ENCODE peak calls at places on chromosomes 4 and X, in eight cellular contexts. One of them, this sample, is unnamed.

GRCh38 chrX:154097003-154097596 is 417 bp downstream of the MECP2 start:
- DNase-seq in neuronal stem cell: peak
- DNase-seq in fibroblast of lung: peak
- DNase-seq in IMR-90: peak
- DNase-seq in GM23248: peak
- DNase-seq in mammary epithelial cell: peak
- DNase-seq in SK-N-SH: peak
- DNase-seq in GM12878: no peak
- DNase-seq in this sample: peak

GRCh38 chr4:25667931-25668557 is 12.4 kb downstream of the SLC34A2 start:
- DNase-seq in neuronal stem cell: no peak
- DNase-seq in IMR-90: no peak
- DNase-seq in GM12878: no peak
- DNase-seq in fibroblast of lung: no peak
- DNase-seq in mammary epithelial cell: no peak
- DNase-seq in GM23248: no peak
- DNase-seq in SK-N-SH: no peak
- DNase-seq in this sample: no peak

GRCh38 chr4:153750197-153750817 is 9.5 kb downstream of the RNF175 start:
- DNase-seq in IMR-90: peak
- DNase-seq in GM12878: peak
- DNase-seq in mammary epithelial cell: peak
- DNase-seq in fibroblast of lung: peak
- DNase-seq in SK-N-SH: peak
- DNase-seq in neuronal stem cell: peak
- DNase-seq in GM23248: peak
- DNase-seq in this sample: peak

GRCh38 chrX:16643160-16643559 is 6.8 kb upstream of the S100G start:
- DNase-seq in IMR-90: peak
- DNase-seq in GM12878: no peak
- DNase-seq in fibroblast of lung: no peak
- DNase-seq in mammary epithelial cell: peak
- DNase-seq in GM23248: peak
- DNase-seq in SK-N-SH: no peak
- DNase-seq in neuronal stem cell: no peak
- DNase-seq in this sample: peak

GRCh38 chrX:153351981-153352380 is 18.0 kb downstream of the ZNF275 start:
- DNase-seq in SK-N-SH: no peak
- DNase-seq in GM12878: no peak
- DNase-seq in fibroblast of lung: no peak
- DNase-seq in mammary epithelial cell: no peak
- DNase-seq in IMR-90: no peak
- DNase-seq in neuronal stem cell: no peak
- DNase-seq in GM23248: no peak
- DNase-seq in this sample: no peak

GRCh38 chr4:149409186-149410056 is 406.2 kb downstream of the IQCM start:
- DNase-seq in SK-N-SH: no peak
- DNase-seq in GM12878: no peak
- DNase-seq in GM23248: peak
- DNase-seq in fibroblast of lung: peak
- DNase-seq in mammary epithelial cell: peak
- DNase-seq in IMR-90: peak
- DNase-seq in neuronal stem cell: no peak
- DNase-seq in this sample: peak

GRCh38 chr4:169263791-169264392 is 6.9 kb downstream of the SH3RF1 start:
- DNase-seq in fibroblast of lung: no peak
- DNase-seq in SK-N-SH: no peak
- DNase-seq in mammary epithelial cell: no peak
- DNase-seq in IMR-90: no peak
- DNase-seq in GM23248: no peak
- DNase-seq in GM12878: no peak
- DNase-seq in neuronal stem cell: no peak
- DNase-seq in this sample: no peak

GRCh38 chr4:60223098-60223497 is 977.0 kb upstream of the ADGRL3 start:
- DNase-seq in SK-N-SH: no peak
- DNase-seq in GM23248: no peak
- DNase-seq in fibroblast of lung: peak
- DNase-seq in GM12878: no peak
- DNase-seq in IMR-90: no peak
- DNase-seq in mammary epithelial cell: no peak
- DNase-seq in neuronal stem cell: no peak
- DNase-seq in this sample: peak

GRCh38 chr4:23060776-23061175 is 368.0 kb downstream of the GBA3 start:
- DNase-seq in IMR-90: no peak
- DNase-seq in GM12878: no peak
- DNase-seq in GM23248: peak
- DNase-seq in SK-N-SH: no peak
- DNase-seq in neuronal stem cell: no peak
- DNase-seq in fibroblast of lung: peak
- DNase-seq in mammary epithelial cell: no peak
- DNase-seq in this sample: no peak

GRCh38 chr4:25801594-25801993 is 61.2 kb downstream of the SEL1L3 start:
- DNase-seq in IMR-90: no peak
- DNase-seq in fibroblast of lung: no peak
- DNase-seq in SK-N-SH: no peak
- DNase-seq in neuronal stem cell: no peak
- DNase-seq in GM12878: no peak
- DNase-seq in GM23248: no peak
- DNase-seq in mammary epithelial cell: no peak
- DNase-seq in this sample: no peak

GRCh38 chr4:159098482-159099127 is 4.3 kb upstream of the RAPGEF2 start:
- DNase-seq in IMR-90: no peak
- DNase-seq in GM23248: no peak
- DNase-seq in neuronal stem cell: no peak
- DNase-seq in SK-N-SH: no peak
- DNase-seq in GM12878: no peak
- DNase-seq in mammary epithelial cell: no peak
- DNase-seq in fibroblast of lung: no peak
- DNase-seq in this sample: no peak

GRCh38 chrX:117835034-117835433 is 281.6 kb downstream of the KLHL13 start:
- DNase-seq in SK-N-SH: no peak
- DNase-seq in neuronal stem cell: no peak
- DNase-seq in fibroblast of lung: no peak
- DNase-seq in mammary epithelial cell: no peak
- DNase-seq in GM23248: no peak
- DNase-seq in IMR-90: no peak
- DNase-seq in GM12878: no peak
- DNase-seq in this sample: no peak

GRCh38 chr4:108502366-108502765 is 118.0 kb upstream of the RPL34 start:
- DNase-seq in GM12878: no peak
- DNase-seq in neuronal stem cell: no peak
- DNase-seq in IMR-90: no peak
- DNase-seq in fibroblast of lung: no peak
- DNase-seq in mammary epithelial cell: peak
- DNase-seq in GM23248: no peak
- DNase-seq in SK-N-SH: no peak
- DNase-seq in this sample: no peak

GRCh38 chr4:159006202-159006601 is 96.7 kb upstream of the RAPGEF2 start:
- DNase-seq in neuronal stem cell: no peak
- DNase-seq in SK-N-SH: no peak
- DNase-seq in fibroblast of lung: peak
- DNase-seq in IMR-90: peak
- DNase-seq in GM23248: peak
- DNase-seq in GM12878: no peak
- DNase-seq in mammary epithelial cell: peak
- DNase-seq in this sample: peak

GRCh38 chr4:139416073-139416673 is 37.7 kb upstream of the RAB33B start:
- DNase-seq in fibroblast of lung: peak
- DNase-seq in GM12878: no peak
- DNase-seq in neuronal stem cell: no peak
- DNase-seq in SK-N-SH: peak
- DNase-seq in GM23248: peak
- DNase-seq in mammary epithelial cell: no peak
- DNase-seq in IMR-90: peak
- DNase-seq in this sample: peak

GRCh38 chr4:113636877-113637276 is 124.7 kb downstream of the CAMK2D start:
- DNase-seq in neuronal stem cell: no peak
- DNase-seq in fibroblast of lung: peak
- DNase-seq in mammary epithelial cell: peak
- DNase-seq in GM23248: peak
- DNase-seq in SK-N-SH: no peak
- DNase-seq in GM12878: no peak
- DNase-seq in IMR-90: peak
- DNase-seq in this sample: peak

GRCh38 chr4:38242822-38243384 is 282.7 kb downstream of the PTTG2 start:
- DNase-seq in GM23248: no peak
- DNase-seq in GM12878: no peak
- DNase-seq in mammary epithelial cell: no peak
- DNase-seq in fibroblast of lung: no peak
- DNase-seq in neuronal stem cell: no peak
- DNase-seq in SK-N-SH: no peak
- DNase-seq in IMR-90: no peak
- DNase-seq in this sample: no peak

GRCh38 chr4:186684220-186684619 is 39.4 kb downstream of the FAT1 start:
- DNase-seq in SK-N-SH: no peak
- DNase-seq in IMR-90: no peak
- DNase-seq in GM23248: no peak
- DNase-seq in mammary epithelial cell: no peak
- DNase-seq in fibroblast of lung: no peak
- DNase-seq in GM12878: no peak
- DNase-seq in neuronal stem cell: no peak
- DNase-seq in this sample: no peak

GRCh38 chr4:154030747-154031146 is 241.9 kb upstream of the SFRP2 start:
- DNase-seq in fibroblast of lung: no peak
- DNase-seq in neuronal stem cell: no peak
- DNase-seq in GM12878: no peak
- DNase-seq in SK-N-SH: no peak
- DNase-seq in mammary epithelial cell: peak
- DNase-seq in GM23248: peak
- DNase-seq in IMR-90: no peak
- DNase-seq in this sample: peak

GRCh38 chr4:116829187-116829586 is 256.2 kb downstream of the TRAM1L1 start:
- DNase-seq in mammary epithelial cell: no peak
- DNase-seq in fibroblast of lung: no peak
- DNase-seq in IMR-90: no peak
- DNase-seq in SK-N-SH: no peak
- DNase-seq in neuronal stem cell: no peak
- DNase-seq in GM12878: no peak
- DNase-seq in GM23248: no peak
- DNase-seq in this sample: no peak

GRCh38 chr4:183540498-183540953 is 35.7 kb downstream of the ING2 start:
- DNase-seq in GM12878: no peak
- DNase-seq in SK-N-SH: no peak
- DNase-seq in fibroblast of lung: no peak
- DNase-seq in mammary epithelial cell: no peak
- DNase-seq in GM23248: peak
- DNase-seq in IMR-90: no peak
- DNase-seq in neuronal stem cell: no peak
- DNase-seq in this sample: no peak

GRCh38 chr4:183546376-183546775 is 41.5 kb downstream of the ING2 start:
- DNase-seq in IMR-90: no peak
- DNase-seq in fibroblast of lung: no peak
- DNase-seq in neuronal stem cell: no peak
- DNase-seq in mammary epithelial cell: no peak
- DNase-seq in GM23248: no peak
- DNase-seq in SK-N-SH: no peak
- DNase-seq in GM12878: no peak
- DNase-seq in this sample: no peak

GRCh38 chr4:183541081-183542045 is 36.5 kb downstream of the ING2 start:
- DNase-seq in IMR-90: peak
- DNase-seq in SK-N-SH: no peak
- DNase-seq in GM12878: no peak
- DNase-seq in GM23248: no peak
- DNase-seq in fibroblast of lung: peak
- DNase-seq in mammary epithelial cell: no peak
- DNase-seq in neuronal stem cell: peak
- DNase-seq in this sample: peak

DNA sequence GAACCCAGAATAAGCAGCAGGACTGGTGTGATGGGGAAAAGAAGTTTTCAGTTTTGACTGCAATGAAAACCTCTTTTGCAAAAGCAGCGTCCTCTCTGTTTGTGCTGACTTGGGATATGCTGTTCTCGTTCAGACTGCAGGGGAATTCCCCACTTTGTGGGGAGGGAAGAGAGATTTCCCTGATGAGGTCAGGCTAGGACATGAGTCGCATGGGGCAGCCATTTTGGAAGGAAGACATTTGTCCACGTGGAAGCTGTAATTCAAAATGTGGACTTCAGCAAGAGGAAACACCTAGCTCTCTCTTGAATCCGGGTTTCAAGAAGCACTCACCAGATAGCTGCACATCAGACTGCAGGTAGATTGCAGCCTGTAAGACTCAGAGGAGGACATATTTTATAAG is 39.3 kb downstream of the ING2 start:
- DNase-seq in fibroblast of lung: no peak
- DNase-seq in neuronal stem cell: no peak
- DNase-seq in GM23248: no peak
- DNase-seq in GM12878: no peak
- DNase-seq in mammary epithelial cell: peak
- DNase-seq in SK-N-SH: no peak
- DNase-seq in IMR-90: peak
- DNase-seq in this sample: no peak
- H2AFZ ChIP-seq in fibroblast of lung: no peak
- H2AFZ ChIP-seq in neuronal stem cell: peak
- H2AFZ ChIP-seq in GM23248: no peak
- H2AFZ ChIP-seq in GM12878: no peak
- H2AFZ ChIP-seq in mammary epithelial cell: no peak
- H2AFZ ChIP-seq in SK-N-SH: no peak
- H2AFZ ChIP-seq in IMR-90: no peak
- H2AFZ ChIP-seq in this sample: no peak

GRCh38 chr4:54110019-54110416 is 10.1 kb downstream of the GSX2 start:
- DNase-seq in mammary epithelial cell: no peak
- DNase-seq in GM23248: no peak
- DNase-seq in IMR-90: no peak
- DNase-seq in neuronal stem cell: no peak
- DNase-seq in SK-N-SH: no peak
- DNase-seq in fibroblast of lung: no peak
- DNase-seq in GM12878: no peak
- DNase-seq in this sample: no peak
- H2AFZ ChIP-seq in mammary epithelial cell: peak
- H2AFZ ChIP-seq in GM23248: peak
- H2AFZ ChIP-seq in IMR-90: peak
- H2AFZ ChIP-seq in neuronal stem cell: peak
- H2AFZ ChIP-seq in SK-N-SH: no peak
- H2AFZ ChIP-seq in fibroblast of lung: peak
- H2AFZ ChIP-seq in GM12878: no peak
- H2AFZ ChIP-seq in this sample: peak

GRCh38 chrX:48475295-48475694 is 704 bp upstream of the FTSJ1 start:
- DNase-seq in neuronal stem cell: no peak
- DNase-seq in mammary epithelial cell: no peak
- DNase-seq in GM12878: no peak
- DNase-seq in IMR-90: no peak
- DNase-seq in SK-N-SH: peak
- DNase-seq in fibroblast of lung: no peak
- DNase-seq in GM23248: no peak
- DNase-seq in this sample: no peak
- H2AFZ ChIP-seq in neuronal stem cell: peak
- H2AFZ ChIP-seq in mammary epithelial cell: peak
- H2AFZ ChIP-seq in GM12878: peak
- H2AFZ ChIP-seq in IMR-90: peak
- H2AFZ ChIP-seq in SK-N-SH: peak
- H2AFZ ChIP-seq in fibroblast of lung: peak
- H2AFZ ChIP-seq in GM23248: peak
- H2AFZ ChIP-seq in this sample: no peak

GRCh38 chrX:49171752-49172279 is at the start of gene PLP2:
- DNase-seq in GM12878: no peak
- DNase-seq in mammary epithelial cell: peak
- DNase-seq in neuronal stem cell: no peak
- DNase-seq in IMR-90: peak
- DNase-seq in SK-N-SH: peak
- DNase-seq in fibroblast of lung: peak
- DNase-seq in GM23248: peak
- DNase-seq in this sample: peak
- H2AFZ ChIP-seq in GM12878: peak
- H2AFZ ChIP-seq in mammary epithelial cell: peak
- H2AFZ ChIP-seq in neuronal stem cell: peak
- H2AFZ ChIP-seq in IMR-90: peak
- H2AFZ ChIP-seq in SK-N-SH: no peak
- H2AFZ ChIP-seq in fibroblast of lung: peak
- H2AFZ ChIP-seq in GM23248: peak
- H2AFZ ChIP-seq in this sample: peak

This sample was measured in mesenchymal stem cell.